ENCODE peak calls at places on chromosomes 12 and 14, in five cellular contexts. R, W, U, L and Z are unnamed samples.

GRCh38 chr14:67420102-67420739 is 8.3 kb upstream of the PLEK2 start:
- DNase-seq in R (no peak), W (peak; percentile 11), U (no peak), L (peak; percentile 34), Z (no peak)

GRCh38 chr14:43729149-43729548 is 777.9 kb downstream of the FSCB start:
- DNase-seq in R (no peak), W (no peak), U (no peak), L (no peak), Z (no peak)

GRCh38 chr14:37599527-37600368 is 4.3 kb downstream of the TTC6 start:
- DNase-seq in R (no peak), W (no peak), U (no peak), L (no peak), Z (no peak)

GRCh38 chr12:68198490-68199086 is 27.0 kb downstream of the IL26 start:
- DNase-seq in R (no peak), W (no peak), U (no peak), L (no peak), Z (no peak)

GRCh38 chr14:52312872-52313492 is 1.1 kb upstream of the PTGER2 start:
- DNase-seq in R (peak; percentile 36), W (no peak), U (no peak), L (no peak), Z (no peak)

GRCh38 chr14:73221945-73222344 is 15.4 kb upstream of the PAPLN start:
- DNase-seq in R (peak; percentile 47), W (no peak), U (no peak), L (no peak), Z (no peak)

GRCh38 chr14:76918751-76919421 is 92.7 kb downstream of the LRRC74A start:
- DNase-seq in R (peak; percentile 97), W (no peak), U (no peak), L (peak; percentile 93), Z (no peak)

GRCh38 chr12:70598467-70599194 is 38.6 kb downstream of the PTPRB start:
- DNase-seq in R (no peak), W (no peak), U (no peak), L (no peak), Z (no peak)

GRCh38 chr14:69652942-69653680 is 41.7 kb downstream of the SUSD6 start:
- DNase-seq in R (no peak), W (no peak), U (no peak), L (no peak), Z (no peak)

GRCh38 chr14:24080888-24081738 is 9.8 kb downstream of the CPNE6 start:
- DNase-seq in R (peak; percentile 33), W (peak; percentile 64), U (peak; percentile 71), L (peak; percentile 82), Z (peak; percentile 46)

GRCh38 chr12:75212072-75212471 is 2.4 kb upstream of the KCNC2 start:
- DNase-seq in R (no peak), W (no peak), U (no peak), L (no peak), Z (no peak)

GRCh38 chr12:50057000-50057841 is at the start of gene ASIC1:
- DNase-seq in R (peak; percentile 70), W (peak; percentile 23), U (peak; percentile 31), L (peak; percentile 62), Z (peak; percentile 15)

GRCh38 chr14:60327447-60328331 is 78.7 kb downstream of the PPM1A start:
- DNase-seq in R (peak; percentile 18), W (peak; percentile 20), U (peak; percentile 11), L (peak; percentile 70), Z (no peak)

GRCh38 chr12:120467439-120467838 is 2.1 kb downstream of the SRSF9 start:
- DNase-seq in R (no peak), W (no peak), U (no peak), L (no peak), Z (no peak)

GRCh38 chr12:13358391-13358905 is 161.9 kb downstream of the EMP1 start:
- DNase-seq in R (no peak), W (no peak), U (no peak), L (no peak), Z (no peak)

GRCh38 chr12:71848212-71848611 is 8.7 kb downstream of the TBC1D15 start:
- DNase-seq in R (peak; percentile 36), W (no peak), U (no peak), L (no peak), Z (no peak)

GRCh38 chr12:12008232-12008850 is 62.4 kb upstream of the BCL2L14 start:
- DNase-seq in R (no peak), W (peak; percentile 59), U (no peak), L (no peak), Z (peak; percentile 49)

GRCh38 chr14:23550827-23551265 is 719 bp downstream of the ZFHX2 start:
- DNase-seq in R (no peak), W (no peak), U (no peak), L (peak; percentile 34), Z (no peak)